ENCODE peak calls at places on chromosomes 7 and 10, in four cellular contexts. O, N, Q and E are unnamed samples. For H3K27me3, the result is how much of the 10 kb centered on the place peaks cover.

GRCh38 chr10:65346466-65346865 is 1579.4 kb upstream of the LRRTM3 start:
- DNase-seq in O (no peak), N (no peak), Q (no peak), E (no peak)

GRCh38 chr10:78505657-78506056 is 472.0 kb downstream of the RPS24 start:
- DNase-seq in O (no peak), N (no peak), Q (no peak), E (peak)

GRCh38 chr10:7007575-7008190 is 403.2 kb downstream of the SFMBT2 start:
- DNase-seq in Q (no peak), N (no peak), O (no peak), E (no peak)

GRCh38 chr7:48045205-48045765 is 9.9 kb downstream of the C7orf57 start:
- DNase-seq in O (no peak), N (no peak), Q (peak), E (no peak)

GRCh38 chr10:84076047-84076388 is 63.3 kb upstream of the GHITM start:
- DNase-seq in N (no peak), O (no peak), Q (no peak), E (peak)

GRCh38 chr10:71864861-71865473 is 13.9 kb upstream of the PSAP start:
- DNase-seq in N (no peak), O (peak), Q (no peak), E (peak)

GRCh38 chr10:113414481-113414990 is 138.3 kb upstream of the HABP2 start:
- DNase-seq in O (no peak), N (no peak), Q (no peak), E (no peak)

GRCh38 chr10:47288916-47289495 is 11.0 kb upstream of the GDF10 start:
- DNase-seq in N (no peak), Q (no peak), O (no peak), E (no peak)

GRCh38 chr7:81625311-81625651 is 144.6 kb downstream of the HGF start:
- DNase-seq in O (no peak), N (no peak), Q (no peak), E (no peak)

GRCh38 chr7:140678081-140678815 is 5.5 kb downstream of the ADCK2 start:
- DNase-seq in O (peak), N (no peak), Q (no peak), E (no peak)

GRCh38 chr10:7258948-7259523 is 151.8 kb downstream of the SFMBT2 start:
- DNase-seq in Q (peak), O (no peak), N (no peak), E (peak)

GRCh38 chr10:30438016-30438850 is 4.2 kb downstream of the MAP3K8 start:
- DNase-seq in O (no peak), Q (no peak), N (no peak), E (peak)

GRCh38 chr7:28078036-28078901 is 102.3 kb downstream of the JAZF1 start:
- DNase-seq in N (peak), O (no peak), Q (peak), E (peak)

GRCh38 chr10:99612167-99612831 is 7.9 kb downstream of the SLC25A28 start:
- DNase-seq in N (peak), Q (peak), O (no peak), E (peak)

GRCh38 chr7:73847941-73848723 is 5.8 kb upstream of the METTL27 start:
- DNase-seq in N (no peak), Q (no peak), O (no peak), E (peak)

GRCh38 chr7:144407266-144407931 is 3.9 kb upstream of the NOBOX start:
- DNase-seq in Q (no peak), N (no peak), O (no peak), E (no peak)

GRCh38 chr7:11539853-11540252 is 292.1 kb downstream of the THSD7A start:
- DNase-seq in O (no peak), N (no peak), Q (no peak), E (peak)

GRCh38 chr7:12403287-12404181 is at the start of gene VWDE:
- DNase-seq in N (peak), Q (peak), O (peak), E (peak)

GRCh38 chr10:121675344-121675743 is 77.1 kb upstream of the FGFR2 start:
- DNase-seq in O (no peak), Q (no peak), N (no peak), E (no peak)

GRCh38 chr7:21749318-21749717 is 196.4 kb downstream of the CDCA7L start:
- DNase-seq in N (no peak), Q (no peak), O (no peak), E (no peak)

GRCh38 chr10:91061608-91062007 is 140.7 kb upstream of the ANKRD1 start:
- DNase-seq in Q (no peak), N (no peak), O (no peak), E (peak)

GRCh38 chr7:47520408-47520807 is 61.5 kb downstream of the TNS3 start:
- DNase-seq in Q (no peak), O (peak), N (peak), E (peak)

GRCh38 chr10:2099321-2099720 is 362.0 kb upstream of the ADARB2 start:
- DNase-seq in O (no peak), Q (no peak), N (no peak), E (no peak)

GRCh38 chr10:86061301-86061873 is 305.2 kb downstream of the GRID1 start:
- DNase-seq in O (no peak), Q (no peak), N (no peak), E (no peak)

GRCh38 chr10:104230490-104230889 is 1.7 kb downstream of the CFAP43 start:
- DNase-seq in N (no peak), O (no peak), Q (no peak), E (peak)

GRCh38 chr7:151838861-151839381 is 38.0 kb downstream of the PRKAG2 start:
- DNase-seq in O (peak), N (no peak), Q (peak), E (no peak)

GRCh38 chr10:71312840-71313789 is 5.9 kb upstream of the SLC29A3 start:
- DNase-seq in N (peak), O (no peak), Q (no peak), E (peak)

GRCh38 chr7:73715648-73716317 is 3.7 kb downstream of the STX1A start:
- DNase-seq in O (no peak), N (no peak), Q (no peak), E (peak)

GRCh38 chr7:84297606-84298005 is 103.0 kb upstream of the SEMA3A start:
- DNase-seq in O (no peak), Q (no peak), N (no peak), E (no peak)

GRCh38 chr7:69615696-69616095 is 17.4 kb downstream of the AUTS2 start:
- DNase-seq in N (no peak), O (no peak), Q (no peak), E (no peak)

GRCh38 chr10:1110674-1111119 is 54.5 kb downstream of the WDR37 start:
- DNase-seq in N (no peak), O (no peak), Q (no peak), E (no peak)

GRCh38 chr7:4851459-4852422 is 10.1 kb downstream of the PAPOLB start:
- DNase-seq in N (no peak), Q (no peak), O (no peak), E (no peak)

GRCh38 chr10:18486444-18486843 is 164.9 kb downstream of the NSUN6 start:
- DNase-seq in N (no peak), O (no peak), Q (no peak), E (no peak)

GRCh38 chr7:42694894-42695553 is 216.8 kb downstream of the C7orf25 start:
- DNase-seq in O (no peak), Q (no peak), N (peak), E (peak)

GRCh38 chr10:42979181-42979580 is 97.7 kb upstream of the RET start:
- DNase-seq in Q (no peak), N (no peak), O (peak), E (no peak)

GRCh38 chr7:156614434-156615264 is 25.9 kb upstream of the RNF32 start:
- DNase-seq in N (peak), O (no peak), Q (no peak), E (no peak)

GRCh38 chr10:4812952-4813351 is 13.1 kb upstream of the AKR1E2 start:
- DNase-seq in N (no peak), Q (no peak), O (no peak), E (peak)

GRCh38 chr10:14173706-14174594 is 156.8 kb downstream of the FRMD4A start:
- DNase-seq in N (no peak), Q (no peak), O (no peak), E (peak)
- H3K4me3 ChIP-seq in N (peak), Q (peak), O (peak), E (peak)

DNA sequence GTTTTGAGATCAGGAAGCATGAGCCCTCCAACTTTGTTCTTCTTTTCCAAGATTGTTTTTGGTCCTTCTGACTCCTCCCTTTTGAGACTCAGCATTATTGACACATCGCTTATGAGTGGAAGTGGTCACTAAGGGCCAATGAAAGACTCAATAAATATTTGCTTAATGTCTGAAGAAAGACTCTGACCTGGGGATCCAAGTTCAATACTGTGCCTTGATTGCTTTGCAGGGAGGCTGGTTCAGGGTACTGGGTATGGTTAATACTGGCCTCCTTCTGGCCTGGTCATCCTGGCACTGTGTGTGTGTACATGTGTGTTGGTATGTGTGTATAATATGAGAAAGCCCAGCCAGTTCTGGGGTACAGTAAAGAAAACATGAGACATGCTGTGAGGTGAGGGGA is 7.6 kb upstream of the PDZD8 start:
- DNase-seq in N (no peak), O (no peak), Q (no peak), E (no peak)
- H3K27me3 ChIP-seq in N (under half), O (under half), Q (under half), E (under half)

GRCh38 chr7:87538052-87538451 is 62.6 kb upstream of the ABCB4 start:
- DNase-seq in N (no peak), Q (no peak), O (no peak), E (no peak)
- H3K4me3 ChIP-seq in N (no peak), Q (no peak), O (no peak), E (no peak)

GRCh38 chr7:158052381-158053095 is 535.1 kb downstream of the PTPRN2 start:
- DNase-seq in O (peak), Q (no peak), N (no peak), E (no peak)
- H3K27me3 ChIP-seq in O (under half), Q (under half), N (under half), E (under half)